ENCODE peak calls at places on chromosomes 2 and 18, in seven cellular contexts. One of them, this sample, is unnamed.

GRCh38 chr2:130252880-130253645 is 54.8 kb upstream of the TUBA3E start:
- ATAC-seq in sciatic nerve: peak; percentile 28
- ATAC-seq in Right ventricle myocardium superior: peak; percentile 78
- ATAC-seq in stimulated activated naive CD8-positive, alpha-beta T cell treated with anti-CD3 and anti-CD28 coated beads, Interleukin-15, Interleukin-2, amounts not matched to agents 100 U/mL and 50 U/mL, for 24 hours: peak; percentile 14
- ATAC-seq in left cardiac atrium: peak; percentile 50
- ATAC-seq in activated CD8-positive, alpha-beta T cell treated with anti-CD3 and anti-CD28 coated beads for 36 hours: no peak
- ATAC-seq in activated T-cell treated with anti-CD3 and anti-CD28 coated beads, Interleukin-2, amount 50 U/mL, for 4 hours: no peak
- ATAC-seq in this sample: no peak

GRCh38 chr2:7930800-7931635 is 750.8 kb upstream of the ID2 start:
- ATAC-seq in sciatic nerve: no peak
- ATAC-seq in Right ventricle myocardium superior: peak; percentile 56
- ATAC-seq in stimulated activated naive CD8-positive, alpha-beta T cell treated with anti-CD3 and anti-CD28 coated beads, Interleukin-15, Interleukin-2, amounts not matched to agents 100 U/mL and 50 U/mL, for 24 hours: peak; percentile 36
- ATAC-seq in left cardiac atrium: peak; percentile 34
- ATAC-seq in activated CD8-positive, alpha-beta T cell treated with anti-CD3 and anti-CD28 coated beads for 36 hours: peak; percentile 69
- ATAC-seq in activated T-cell treated with anti-CD3 and anti-CD28 coated beads, Interleukin-2, amount 50 U/mL, for 4 hours: peak; percentile 82
- ATAC-seq in this sample: peak; percentile 74

GRCh38 chr2:20634430-20635095 is 16.3 kb downstream of the HS1BP3 start:
- ATAC-seq in sciatic nerve: no peak
- ATAC-seq in Right ventricle myocardium superior: no peak
- ATAC-seq in stimulated activated naive CD8-positive, alpha-beta T cell treated with anti-CD3 and anti-CD28 coated beads, Interleukin-15, Interleukin-2, amounts not matched to agents 100 U/mL and 50 U/mL, for 24 hours: no peak
- ATAC-seq in left cardiac atrium: no peak
- ATAC-seq in activated CD8-positive, alpha-beta T cell treated with anti-CD3 and anti-CD28 coated beads for 36 hours: no peak
- ATAC-seq in activated T-cell treated with anti-CD3 and anti-CD28 coated beads, Interleukin-2, amount 50 U/mL, for 4 hours: no peak
- ATAC-seq in this sample: no peak

GRCh38 chr18:54558609-54559585 is 32.1 kb upstream of the DYNAP start:
- ATAC-seq in sciatic nerve: no peak
- ATAC-seq in Right ventricle myocardium superior: no peak
- ATAC-seq in stimulated activated naive CD8-positive, alpha-beta T cell treated with anti-CD3 and anti-CD28 coated beads, Interleukin-15, Interleukin-2, amounts not matched to agents 100 U/mL and 50 U/mL, for 24 hours: no peak
- ATAC-seq in left cardiac atrium: no peak
- ATAC-seq in activated CD8-positive, alpha-beta T cell treated with anti-CD3 and anti-CD28 coated beads for 36 hours: no peak
- ATAC-seq in activated T-cell treated with anti-CD3 and anti-CD28 coated beads, Interleukin-2, amount 50 U/mL, for 4 hours: no peak
- ATAC-seq in this sample: no peak

GRCh38 chr2:71538656-71539265 is 85.4 kb downstream of the DYSF start:
- ATAC-seq in sciatic nerve: no peak
- ATAC-seq in Right ventricle myocardium superior: no peak
- ATAC-seq in stimulated activated naive CD8-positive, alpha-beta T cell treated with anti-CD3 and anti-CD28 coated beads, Interleukin-15, Interleukin-2, amounts not matched to agents 100 U/mL and 50 U/mL, for 24 hours: peak; percentile 43
- ATAC-seq in left cardiac atrium: no peak
- ATAC-seq in activated CD8-positive, alpha-beta T cell treated with anti-CD3 and anti-CD28 coated beads for 36 hours: peak; percentile 87
- ATAC-seq in activated T-cell treated with anti-CD3 and anti-CD28 coated beads, Interleukin-2, amount 50 U/mL, for 4 hours: peak; percentile 70
- ATAC-seq in this sample: no peak

GRCh38 chr2:186460465-186460864 is 25.6 kb upstream of the ZC3H15 start:
- ATAC-seq in sciatic nerve: no peak
- ATAC-seq in Right ventricle myocardium superior: no peak
- ATAC-seq in stimulated activated naive CD8-positive, alpha-beta T cell treated with anti-CD3 and anti-CD28 coated beads, Interleukin-15, Interleukin-2, amounts not matched to agents 100 U/mL and 50 U/mL, for 24 hours: no peak
- ATAC-seq in left cardiac atrium: no peak
- ATAC-seq in activated CD8-positive, alpha-beta T cell treated with anti-CD3 and anti-CD28 coated beads for 36 hours: no peak
- ATAC-seq in activated T-cell treated with anti-CD3 and anti-CD28 coated beads, Interleukin-2, amount 50 U/mL, for 4 hours: no peak
- ATAC-seq in this sample: no peak

GRCh38 chr2:17821535-17822451 is 5.5 kb downstream of the MSGN1 start:
- ATAC-seq in sciatic nerve: peak; percentile 62
- ATAC-seq in Right ventricle myocardium superior: peak; percentile 69
- ATAC-seq in stimulated activated naive CD8-positive, alpha-beta T cell treated with anti-CD3 and anti-CD28 coated beads, Interleukin-15, Interleukin-2, amounts not matched to agents 100 U/mL and 50 U/mL, for 24 hours: no peak
- ATAC-seq in left cardiac atrium: peak; percentile 64
- ATAC-seq in activated CD8-positive, alpha-beta T cell treated with anti-CD3 and anti-CD28 coated beads for 36 hours: no peak
- ATAC-seq in activated T-cell treated with anti-CD3 and anti-CD28 coated beads, Interleukin-2, amount 50 U/mL, for 4 hours: no peak
- ATAC-seq in this sample: no peak

GRCh38 chr2:161965994-161966393 is 108.0 kb downstream of the DPP4 start:
- ATAC-seq in sciatic nerve: no peak
- ATAC-seq in Right ventricle myocardium superior: no peak
- ATAC-seq in stimulated activated naive CD8-positive, alpha-beta T cell treated with anti-CD3 and anti-CD28 coated beads, Interleukin-15, Interleukin-2, amounts not matched to agents 100 U/mL and 50 U/mL, for 24 hours: peak; percentile 81
- ATAC-seq in left cardiac atrium: no peak
- ATAC-seq in activated CD8-positive, alpha-beta T cell treated with anti-CD3 and anti-CD28 coated beads for 36 hours: peak; percentile 81
- ATAC-seq in activated T-cell treated with anti-CD3 and anti-CD28 coated beads, Interleukin-2, amount 50 U/mL, for 4 hours: peak; percentile 64
- ATAC-seq in this sample: peak; percentile 79

GRCh38 chr2:191578031-191578430 is 99.9 kb upstream of the NABP1 start:
- ATAC-seq in sciatic nerve: no peak
- ATAC-seq in Right ventricle myocardium superior: no peak
- ATAC-seq in stimulated activated naive CD8-positive, alpha-beta T cell treated with anti-CD3 and anti-CD28 coated beads, Interleukin-15, Interleukin-2, amounts not matched to agents 100 U/mL and 50 U/mL, for 24 hours: no peak
- ATAC-seq in left cardiac atrium: no peak
- ATAC-seq in activated CD8-positive, alpha-beta T cell treated with anti-CD3 and anti-CD28 coated beads for 36 hours: no peak
- ATAC-seq in activated T-cell treated with anti-CD3 and anti-CD28 coated beads, Interleukin-2, amount 50 U/mL, for 4 hours: no peak
- ATAC-seq in this sample: no peak

GRCh38 chr18:9353596-9353995 is 19.0 kb downstream of the TWSG1 start:
- ATAC-seq in sciatic nerve: no peak
- ATAC-seq in Right ventricle myocardium superior: no peak
- ATAC-seq in stimulated activated naive CD8-positive, alpha-beta T cell treated with anti-CD3 and anti-CD28 coated beads, Interleukin-15, Interleukin-2, amounts not matched to agents 100 U/mL and 50 U/mL, for 24 hours: no peak
- ATAC-seq in left cardiac atrium: no peak
- ATAC-seq in activated CD8-positive, alpha-beta T cell treated with anti-CD3 and anti-CD28 coated beads for 36 hours: no peak
- ATAC-seq in activated T-cell treated with anti-CD3 and anti-CD28 coated beads, Interleukin-2, amount 50 U/mL, for 4 hours: peak; percentile 56
- ATAC-seq in this sample: peak; percentile 47

GRCh38 chr2:238574490-238575271 is 148.0 kb downstream of the ASB1 start:
- ATAC-seq in sciatic nerve: no peak
- ATAC-seq in Right ventricle myocardium superior: no peak
- ATAC-seq in stimulated activated naive CD8-positive, alpha-beta T cell treated with anti-CD3 and anti-CD28 coated beads, Interleukin-15, Interleukin-2, amounts not matched to agents 100 U/mL and 50 U/mL, for 24 hours: no peak
- ATAC-seq in left cardiac atrium: no peak
- ATAC-seq in activated CD8-positive, alpha-beta T cell treated with anti-CD3 and anti-CD28 coated beads for 36 hours: no peak
- ATAC-seq in activated T-cell treated with anti-CD3 and anti-CD28 coated beads, Interleukin-2, amount 50 U/mL, for 4 hours: no peak
- ATAC-seq in this sample: no peak

GRCh38 chr2:57973621-57974186 is 72.9 kb upstream of the VRK2 start:
- ATAC-seq in sciatic nerve: no peak
- ATAC-seq in Right ventricle myocardium superior: no peak
- ATAC-seq in stimulated activated naive CD8-positive, alpha-beta T cell treated with anti-CD3 and anti-CD28 coated beads, Interleukin-15, Interleukin-2, amounts not matched to agents 100 U/mL and 50 U/mL, for 24 hours: no peak
- ATAC-seq in left cardiac atrium: no peak
- ATAC-seq in activated CD8-positive, alpha-beta T cell treated with anti-CD3 and anti-CD28 coated beads for 36 hours: no peak
- ATAC-seq in activated T-cell treated with anti-CD3 and anti-CD28 coated beads, Interleukin-2, amount 50 U/mL, for 4 hours: no peak
- ATAC-seq in this sample: no peak